ENCODE peak calls at places on chromosomes 12 and 14, in seven cellular contexts. C is HCT116, B is A549, I is suprapubic skin, F is tibial nerve, M is lower leg skin, H is uterus. A is an unnamed sample.

GRCh38 chr14:68391292-68392014 is 401.4 kb downstream of the ZFP36L1 start:
- DNase-seq in F (peak), M (no peak), I (no peak), H (peak), B (no peak), C (no peak), A (no peak)

GRCh38 chr12:25352078-25352918 is 101.6 kb upstream of the KRAS start:
- DNase-seq in C (no peak), I (no peak), M (no peak), H (no peak), B (no peak), F (no peak), A (no peak)

GRCh38 chr12:121647-122046 is 55.1 kb downstream of the IQSEC3 start:
- DNase-seq in B (no peak), M (no peak), H (no peak), I (no peak), C (no peak), F (no peak), A (no peak)

GRCh38 chr12:113149361-113150150 is at the start of gene CFAP73:
- DNase-seq in B (peak), M (no peak), F (no peak), H (no peak), C (peak), I (no peak), A (peak)

GRCh38 chr14:26935733-26936132 is 337.9 kb upstream of the NOVA1 start:
- DNase-seq in I (no peak), B (no peak), C (no peak), F (no peak), M (no peak), H (no peak), A (no peak)

GRCh38 chr12:132827763-132828703 is 636 bp downstream of the GOLGA3 start:
- DNase-seq in M (peak), C (no peak), H (peak), I (no peak), B (peak), F (no peak), A (peak)

GRCh38 chr14:29529418-29529817 is 398.2 kb downstream of the PRKD1 start:
- DNase-seq in C (no peak), H (no peak), I (no peak), B (no peak), F (no peak), M (no peak), A (no peak)

GRCh38 chr12:51717325-51717925 is 126.4 kb downstream of the SCN8A start:
- DNase-seq in H (no peak), C (no peak), I (no peak), B (no peak), F (no peak), M (no peak), A (no peak)

GRCh38 chr14:101500681-101501080 is 60.6 kb upstream of the DIO3 start:
- DNase-seq in M (peak), F (no peak), B (no peak), H (peak), C (no peak), I (peak), A (no peak)

GRCh38 chr12:3417937-3418336 is 73.1 kb upstream of the PRMT8 start:
- DNase-seq in F (no peak), B (no peak), H (no peak), C (no peak), I (no peak), M (no peak), A (no peak)

GRCh38 chr12:42421844-42422779 is 96.1 kb downstream of the PPHLN1 start:
- DNase-seq in M (no peak), H (no peak), B (no peak), F (no peak), I (no peak), C (no peak), A (peak)

GRCh38 chr12:1809606-1810140 is 10.7 kb upstream of the LRTM2 start:
- DNase-seq in H (no peak), F (no peak), B (no peak), M (no peak), C (no peak), I (no peak), A (no peak)

GRCh38 chr12:96368233-96368632 is 32.0 kb downstream of the CDK17 start:
- DNase-seq in B (no peak), M (no peak), F (no peak), H (no peak), I (no peak), C (no peak), A (no peak)

GRCh38 chr12:20656600-20656999 is 38.5 kb upstream of the SLCO1C1 start:
- DNase-seq in M (no peak), C (no peak), B (no peak), F (peak), H (no peak), I (no peak), A (no peak)

GRCh38 chr12:95593266-95593871 is 42.1 kb upstream of the USP44 start:
- DNase-seq in H (no peak), F (no peak), C (no peak), I (no peak), B (no peak), M (no peak), A (no peak)

GRCh38 chr12:23891115-23891514 is 58.4 kb downstream of the SOX5 start:
- DNase-seq in F (no peak), H (no peak), B (no peak), C (no peak), I (no peak), M (no peak), A (no peak)

GRCh38 chr12:12201274-12201758 is 65.5 kb downstream of the LRP6 start:
- DNase-seq in B (no peak), I (no peak), M (no peak), H (no peak), F (no peak), C (no peak), A (no peak)

GRCh38 chr14:38342803-38343202 is 86.9 kb upstream of the CLEC14A start:
- DNase-seq in B (no peak), M (no peak), H (no peak), F (no peak), I (no peak), C (no peak), A (peak)

GRCh38 chr14:60691383-60692113 is 32.6 kb downstream of the SIX4 start:
- DNase-seq in M (no peak), F (no peak), C (no peak), I (no peak), B (no peak), H (no peak), A (no peak)

GRCh38 chr14:105301103-105301914 is 508 bp upstream of the BRF1 start:
- DNase-seq in B (peak), C (peak), I (peak), H (peak), F (peak), M (peak), A (peak)

GRCh38 chr12:76265424-76266180 is 82.6 kb downstream of the BBS10 start:
- DNase-seq in M (no peak), I (no peak), B (no peak), F (no peak), C (no peak), H (no peak), A (no peak)

GRCh38 chr12:91902860-91903683 is 242.6 kb downstream of the BTG1 start:
- DNase-seq in H (no peak), B (no peak), F (no peak), I (no peak), M (no peak), C (no peak), A (no peak)

GRCh38 chr12:70919597-70920035 is 922 bp downstream of the PTPRR start:
- DNase-seq in B (no peak), C (no peak), F (no peak), I (no peak), M (no peak), H (no peak), A (no peak)

GRCh38 chr12:58529897-58530296 is 390.4 kb downstream of the LRIG3 start:
- DNase-seq in H (no peak), B (no peak), C (no peak), F (no peak), I (no peak), M (no peak), A (no peak)

GRCh38 chr14:37150414-37150813 is 22.0 kb downstream of the SLC25A21 start:
- DNase-seq in F (no peak), C (no peak), M (no peak), I (no peak), B (peak), H (no peak), A (no peak)

GRCh38 chr14:105150368-105151111 is 18.0 kb downstream of the JAG2 start:
- DNase-seq in I (no peak), F (no peak), H (no peak), C (no peak), M (no peak), B (no peak), A (no peak)

GRCh38 chr12:23055004-23055403 is 430.0 kb downstream of the ETNK1 start:
- DNase-seq in M (no peak), B (no peak), C (peak), F (no peak), I (no peak), H (no peak), A (no peak)

GRCh38 chr12:125683748-125684381 is 618.6 kb downstream of the AACS start:
- DNase-seq in B (no peak), C (no peak), F (no peak), I (no peak), H (no peak), M (no peak), A (no peak)

GRCh38 chr14:85856430-85856829 is 326.5 kb downstream of the FLRT2 start:
- DNase-seq in C (no peak), I (no peak), H (no peak), M (no peak), B (no peak), F (no peak), A (no peak)

GRCh38 chr12:92950011-92950410 is 20.9 kb upstream of the EEA1 start:
- DNase-seq in B (no peak), M (no peak), C (no peak), I (no peak), F (no peak), H (no peak), A (no peak)

GRCh38 chr14:100896369-100897060 is 7.0 kb downstream of the RTL1 start:
- DNase-seq in M (peak), F (no peak), C (no peak), B (no peak), I (no peak), H (no peak), A (no peak)

GRCh38 chr14:70955543-70956480 is 48.6 kb downstream of the PCNX1 start:
- DNase-seq in C (no peak), M (no peak), I (no peak), F (no peak), H (no peak), B (no peak), A (no peak)

GRCh38 chr12:51887476-51888315 is at the start of gene ANKRD33:
- DNase-seq in M (peak), H (no peak), C (no peak), F (no peak), I (peak), B (no peak), A (no peak)

GRCh38 chr12:46910830-46911229 is 85.0 kb upstream of the SLC38A4 start:
- DNase-seq in I (no peak), F (no peak), H (no peak), B (no peak), C (no peak), M (no peak), A (no peak)

GRCh38 chr14:78232666-78233065 is 62.5 kb downstream of the NRXN3 start:
- DNase-seq in H (no peak), C (no peak), F (no peak), I (no peak), M (peak), B (no peak), A (no peak)

GRCh38 chr14:59004012-59004411 is 184.5 kb upstream of the DAAM1 start:
- DNase-seq in B (no peak), I (no peak), H (no peak), M (no peak), C (no peak), F (no peak), A (no peak)

GRCh38 chr14:85529803-85530574 is at the start of gene FLRT2:
- DNase-seq in I (peak), H (peak), C (no peak), M (peak), F (peak), B (peak), A (no peak)

GRCh38 chr12:1277905-1278304 is 286.9 kb downstream of the ERC1 start:
- DNase-seq in B (no peak), F (no peak), I (no peak), C (no peak), H (no peak), M (no peak), A (no peak)

GRCh38 chr14:22837059-22837749 is 819 bp downstream of the MMP14 start:
- DNase-seq in F (no peak), H (peak), B (no peak), C (no peak), M (no peak), I (peak), A (no peak)

DNA sequence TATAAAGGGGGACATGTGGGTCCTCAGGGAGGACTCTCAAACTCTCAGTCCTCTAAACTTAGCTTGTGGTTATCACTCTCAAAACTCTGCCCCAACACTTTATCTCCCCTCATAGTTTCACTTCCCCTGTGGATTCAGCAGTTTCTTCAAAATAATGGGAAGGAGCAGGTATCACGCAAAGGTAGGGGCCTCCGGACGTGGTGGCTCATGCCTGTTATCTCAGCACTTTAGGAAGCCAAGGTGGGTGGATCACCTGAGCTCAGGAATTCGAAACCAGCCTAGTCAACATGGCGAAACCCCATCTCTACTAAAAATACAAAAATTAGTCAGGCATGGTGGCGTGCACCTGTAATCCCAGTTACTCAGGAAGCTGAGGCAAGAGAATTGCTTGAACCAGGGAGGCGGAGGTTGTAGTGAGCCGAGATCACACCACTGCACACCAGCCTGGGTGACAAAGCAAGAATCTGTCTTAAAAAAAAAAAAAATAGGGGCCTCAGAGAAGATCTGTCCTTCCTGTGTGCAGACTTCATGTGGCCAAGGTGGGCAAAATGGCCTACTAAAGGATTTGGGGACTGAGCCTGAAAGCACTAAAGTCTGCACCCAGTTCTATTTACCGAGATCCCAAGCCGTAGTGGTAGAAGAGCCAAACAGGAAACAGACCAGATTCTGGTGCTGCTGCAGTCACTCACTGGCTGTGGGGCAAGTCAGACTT is 6.4 kb downstream of the ITGB7 start:
- DNase-seq in I (no peak), C (no peak), B (no peak), M (peak), H (no peak), F (no peak), A (no peak)
- TF ChIP-seq POLR2A in I (no peak), C (no peak), B (no peak), M (no peak), H (no peak), F (no peak), A (no peak)

DNA sequence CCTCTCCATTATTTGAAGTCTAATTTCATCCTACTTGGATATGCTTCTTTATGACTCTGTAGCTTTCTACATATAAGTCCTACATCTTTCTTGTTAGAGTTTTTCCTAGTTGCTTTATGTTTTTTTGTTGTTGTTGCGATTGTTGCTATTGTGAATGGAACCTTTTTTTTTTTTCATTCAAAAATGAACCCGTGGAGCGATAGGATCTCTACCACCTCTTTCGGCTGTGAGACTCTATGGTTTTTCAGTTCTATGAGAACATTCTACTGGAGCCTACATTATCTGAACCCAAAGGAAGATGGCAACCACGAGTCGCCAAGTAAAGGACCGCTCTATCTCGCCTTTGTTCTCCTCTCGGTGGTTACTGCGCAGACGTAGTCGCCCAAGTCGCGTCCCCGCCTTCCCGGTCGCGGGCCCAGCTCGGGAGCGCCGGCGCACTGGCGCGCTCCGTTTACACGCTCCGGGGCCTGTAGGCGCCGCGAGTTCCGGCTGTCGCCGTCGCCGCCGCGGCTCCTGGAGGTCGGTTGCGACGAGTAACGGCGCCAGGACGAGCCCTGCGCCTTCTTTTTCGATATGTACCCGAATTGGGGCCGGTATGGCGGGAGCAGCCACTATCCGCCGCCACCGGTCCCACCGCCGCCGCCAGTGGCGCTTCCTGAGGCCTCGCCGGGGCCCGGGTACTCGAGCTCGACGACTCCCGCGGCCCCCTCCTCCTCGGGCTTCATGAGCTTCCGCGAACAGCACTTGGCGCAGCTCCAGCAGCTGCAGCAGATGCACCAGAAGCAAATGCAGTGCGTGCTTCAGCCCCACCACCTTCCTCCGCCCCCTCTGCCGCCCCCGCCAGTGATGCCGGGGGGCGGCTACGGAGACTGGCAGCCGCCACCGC is at the start of gene YLPM1:
- DNase-seq in M (peak), C (peak), H (peak), I (peak), F (peak), B (peak), A (peak)
- TF ChIP-seq POLR2A in M (peak), C (peak), H (peak), I (peak), F (peak), B (peak), A (peak)

GRCh38 chr14:64942531-64943111 is at the start of gene GPX2:
- DNase-seq in M (peak), H (no peak), B (peak), C (no peak), I (no peak), F (no peak), A (no peak)
- TF ChIP-seq POLR2A in M (no peak), H (no peak), B (peak), C (no peak), I (no peak), F (no peak), A (no peak)

DNA sequence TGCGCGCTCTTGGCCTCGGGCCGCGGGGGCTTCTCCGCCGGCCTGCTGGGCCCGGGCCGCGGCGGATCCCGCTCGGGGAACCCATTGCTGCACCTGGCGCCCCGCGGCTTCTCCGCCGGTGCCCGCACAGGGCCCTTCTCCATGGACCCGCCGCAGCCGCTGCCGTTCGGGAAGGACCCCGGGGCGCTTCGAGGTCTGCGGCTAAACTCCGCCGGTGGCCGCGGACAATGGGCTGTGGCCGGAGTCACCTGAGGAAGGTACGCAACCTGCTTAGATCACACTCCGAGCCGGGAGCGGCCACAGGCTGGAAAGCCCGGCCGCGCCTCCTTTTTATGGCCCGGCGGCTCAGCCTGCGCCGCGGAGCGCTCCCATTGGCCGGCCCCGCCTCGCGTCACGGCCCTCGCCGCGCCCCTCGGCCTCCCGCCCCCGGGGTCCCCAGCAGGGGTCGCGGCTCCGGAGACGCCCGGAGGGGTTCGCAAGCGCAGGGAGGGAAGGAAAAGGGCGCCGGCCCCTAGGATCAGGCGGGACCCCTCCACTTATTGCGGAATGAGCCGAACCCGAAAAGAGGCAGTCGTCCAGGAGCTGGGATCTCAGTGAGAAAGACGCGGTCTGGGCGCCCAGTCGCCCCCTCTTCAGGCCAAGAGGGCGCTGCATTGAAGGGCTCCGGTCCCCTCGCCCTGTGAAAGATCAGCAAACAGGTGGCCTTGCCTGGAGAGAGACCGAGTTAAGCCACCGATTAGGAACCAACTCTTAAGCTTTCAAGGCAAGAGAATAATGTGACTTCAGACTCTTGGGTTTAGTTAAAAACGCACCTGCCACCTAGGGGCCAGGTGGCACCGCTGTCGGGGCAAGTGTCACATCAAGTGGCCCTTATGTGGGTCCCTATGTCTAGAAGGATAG is at the start of gene GCH1:
- DNase-seq in C (peak), F (peak), B (peak), H (peak), I (peak), M (peak), A (peak)
- TF ChIP-seq POLR2A in C (peak), F (no peak), B (peak), H (peak), I (no peak), M (no peak), A (peak)

GRCh38 chr12:121580959-121581680 is at the start of gene KDM2B:
- DNase-seq in H (peak), M (no peak), I (no peak), C (no peak), B (no peak), F (peak), A (no peak)
- TF ChIP-seq POLR2A in H (no peak), M (no peak), I (no peak), C (no peak), B (no peak), F (no peak), A (no peak)